ENCODE peak calls at places on chromosome 13, in four cellular contexts. B is fibroblast of lung, A is psoas muscle, J is neural progenitor cell. I is an unnamed sample.

GRCh38 chr13:31172535-31172934 is 10.8 kb upstream of the HSPH1 start:
- DNase-seq in B (peak), A (no peak), J (no peak), I (peak)

GRCh38 chr13:22800726-22801401 is 379.9 kb upstream of the SGCG start:
- DNase-seq in B (peak), A (peak), J (no peak), I (peak)

GRCh38 chr13:113646921-113647340 is 11.1 kb downstream of the ATP4B start:
- DNase-seq in B (no peak), A (no peak), J (no peak), I (no peak)

GRCh38 chr13:27372896-27373295 is 51.5 kb upstream of the GTF3A start:
- DNase-seq in B (no peak), A (no peak), J (peak), I (peak)

GRCh38 chr13:26965058-26965380 is 204.4 kb upstream of the GPR12 start:
- DNase-seq in B (no peak), A (no peak), J (no peak), I (no peak)

GRCh38 chr13:60397693-60398437 is 845 bp downstream of the TDRD3 start:
- DNase-seq in B (peak), A (peak), J (peak), I (peak)

GRCh38 chr13:38002596-38002995 is 133.0 kb upstream of the TRPC4 start:
- DNase-seq in B (no peak), A (no peak), J (no peak), I (no peak)

GRCh38 chr13:41365636-41366035 is 54.6 kb downstream of the NAA16 start:
- DNase-seq in B (no peak), A (no peak), J (no peak), I (no peak)

GRCh38 chr13:34201050-34201913 is 383.3 kb downstream of the RFC3 start:
- DNase-seq in B (peak), A (no peak), J (no peak), I (peak)

GRCh38 chr13:68056816-68057710 is 826.9 kb upstream of the PCDH9 start:
- DNase-seq in B (peak), A (no peak), J (no peak), I (peak)

GRCh38 chr13:107373551-107373950 is 805.6 kb upstream of the ARGLU1 start:
- DNase-seq in B (peak), A (no peak), J (peak), I (peak)

GRCh38 chr13:85261757-85262346 is 537.4 kb downstream of the SLITRK6 start:
- DNase-seq in B (peak), A (no peak), J (no peak), I (peak)
- TF ChIP-seq CTCF in B (peak), A (no peak), J (peak), I (peak)

GRCh38 chr13:35475960-35476943 is at the start of gene MAB21L1:
- DNase-seq in B (peak), A (peak), J (peak), I (peak)
- H3K4me3 ChIP-seq in B (peak), A (peak), J (peak), I (peak)

GRCh38 chr13:108508263-108508662 is 121.1 kb upstream of the MYO16 start:
- DNase-seq in B (peak), A (no peak), J (peak), I (peak)
- TF ChIP-seq CTCF in B (peak), A (peak), J (peak), I (peak)

GRCh38 chr13:51601601-51602348 is 17.5 kb downstream of the WDFY2 start:
- DNase-seq in B (no peak), A (no peak), J (no peak), I (peak)
- H3K4me3 ChIP-seq in B (no peak), A (no peak), J (no peak), I (no peak)

GRCh38 chr13:61414686-61415664 is 674 bp downstream of the PCDH20 start:
- DNase-seq in B (peak), A (no peak), J (peak), I (peak)
- TF ChIP-seq CTCF in B (no peak), A (no peak), J (no peak), I (no peak)

DNA sequence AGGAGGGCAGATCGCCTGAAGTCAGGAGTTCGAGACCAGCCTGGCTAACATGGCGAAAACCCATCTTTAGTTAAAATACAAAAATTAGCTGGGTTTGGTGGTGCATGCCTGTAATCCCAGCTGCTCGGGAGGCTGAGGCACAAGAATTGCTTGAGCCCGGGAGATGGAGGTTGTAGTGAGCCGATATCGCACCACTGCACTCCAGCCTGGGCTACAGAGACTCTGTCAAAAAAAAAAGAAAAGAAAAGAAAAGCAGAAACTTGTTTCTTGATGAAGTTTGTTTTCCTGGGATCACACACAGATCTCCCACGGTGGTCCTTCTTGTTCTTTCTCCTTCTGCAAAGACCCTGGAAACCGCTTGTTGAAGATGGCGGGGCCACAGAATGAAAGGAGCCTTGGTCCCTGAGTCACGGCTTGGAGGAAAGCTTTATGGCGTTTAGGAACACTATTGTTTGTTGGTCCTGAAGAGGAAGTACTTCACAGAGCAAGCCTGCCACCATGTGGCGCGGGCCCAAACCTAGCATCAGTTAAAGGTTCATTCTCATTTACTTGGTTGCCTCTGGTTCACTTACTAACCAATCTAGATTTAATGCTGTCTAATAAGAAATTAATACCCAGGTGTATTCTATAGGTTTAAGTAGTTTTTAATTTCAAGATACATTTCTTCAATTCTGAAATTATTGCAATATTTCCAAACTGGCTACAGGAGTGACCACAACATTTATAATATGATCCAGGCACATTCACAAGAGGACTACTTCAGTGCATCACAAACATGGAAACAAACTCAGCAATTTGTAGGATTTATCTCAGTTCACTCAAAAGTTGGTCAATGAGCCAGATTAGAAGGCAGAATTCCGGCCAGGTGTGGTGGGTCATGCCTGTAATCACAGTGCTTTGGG is 21.3 kb upstream of the ARL11 start:
- DNase-seq in B (peak), A (peak), J (peak), I (peak)
- H3K4me3 ChIP-seq in B (peak), A (peak), J (no peak), I (peak)

GRCh38 chr13:73943965-73944233 is 190.3 kb downstream of the KLF12 start:
- DNase-seq in B (no peak), A (no peak), J (no peak), I (no peak)

GRCh38 chr13:73948848-73949529 is 185.2 kb downstream of the KLF12 start:
- DNase-seq in B (no peak), A (no peak), J (no peak), I (no peak)

GRCh38 chr13:73943137-73943964 is 190.9 kb downstream of the KLF12 start:
- DNase-seq in B (no peak), A (no peak), J (no peak), I (no peak)

GRCh38 chr13:73945871-73946270 is 188.3 kb downstream of the KLF12 start:
- DNase-seq in B (no peak), A (peak), J (peak), I (no peak)

GRCh38 chr13:73945371-73945770 is 188.8 kb downstream of the KLF12 start:
- DNase-seq in B (peak), A (no peak), J (no peak), I (no peak)
- TF ChIP-seq CTCF in B (no peak), A (peak), J (no peak), I (no peak)

DNA sequence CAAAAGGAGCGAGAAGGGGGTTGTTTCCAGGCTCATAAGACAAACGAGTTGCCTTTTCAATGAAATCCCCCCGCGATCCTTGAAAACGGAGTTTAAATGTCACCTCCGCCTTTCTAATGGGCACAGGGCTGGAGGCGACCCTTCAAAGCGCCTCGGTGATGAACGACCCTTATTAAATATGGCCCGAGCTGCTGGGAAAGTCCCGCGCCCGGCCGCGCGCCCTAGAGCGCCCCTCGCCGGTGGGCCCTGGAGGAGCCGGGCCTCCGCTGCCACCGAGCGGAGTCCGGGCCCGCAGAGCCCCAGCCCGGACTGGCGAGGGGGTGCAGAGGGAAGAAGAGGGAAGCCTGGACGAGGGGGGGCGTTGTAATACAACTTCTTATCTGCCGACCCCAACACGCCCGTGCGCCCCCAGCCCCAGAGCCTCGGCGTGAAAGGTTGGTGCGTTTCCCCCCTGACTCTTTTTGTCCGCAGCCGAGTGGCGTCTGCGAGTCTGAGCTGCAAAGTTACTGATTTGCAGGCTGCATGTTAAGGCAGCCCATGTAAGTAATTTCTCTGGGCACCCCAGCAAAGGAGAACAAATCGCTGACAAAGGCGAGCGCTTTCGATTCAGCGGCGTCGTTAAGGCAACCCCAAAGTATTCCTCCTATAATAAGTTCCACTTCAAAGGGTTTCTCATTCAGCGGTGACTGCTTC is 11.9 kb downstream of the ZIC5 start:
- DNase-seq in B (no peak), A (no peak), J (peak), I (no peak)
- H3K4me3 ChIP-seq in B (peak), A (peak), J (peak), I (no peak)

I was measured in epithelial cell of esophagus.